ENCODE peak calls at places on chromosome 18, in six cellular contexts. M, H, K, S, Y and T are unnamed samples.

GRCh38 chr18:22170421-22171262 is 1.3 kb downstream of the GATA6 start:
- DNase-seq in M (peak; percentile 43), H (peak; percentile 49), K (no peak), S (no peak), Y (peak; percentile 63), T (peak; percentile 55)

GRCh38 chr18:9950289-9951016 is 36.6 kb downstream of the VAPA start:
- DNase-seq in M (no peak), H (no peak), K (no peak), S (no peak), Y (no peak), T (no peak)

GRCh38 chr18:42536442-42536841 is 579.0 kb downstream of the RIT2 start:
- DNase-seq in M (no peak), H (no peak), K (no peak), S (no peak), Y (no peak), T (no peak)

GRCh38 chr18:52992041-52992440 is 652.0 kb downstream of the DCC start:
- DNase-seq in M (no peak), H (no peak), K (no peak), S (no peak), Y (peak; percentile 6), T (no peak)

GRCh38 chr18:944440-944839 is 39.8 kb downstream of the ADCYAP1 start:
- DNase-seq in M (no peak), H (peak; percentile 65), K (no peak), S (no peak), Y (peak; percentile 73), T (no peak)

GRCh38 chr18:424071-424868 is 76.2 kb downstream of the COLEC12 start:
- DNase-seq in M (no peak), H (no peak), K (no peak), S (no peak), Y (no peak), T (no peak)

GRCh38 chr18:45384137-45384998 is 230.9 kb upstream of the SLC14A2 start:
- DNase-seq in M (peak; percentile 54), H (peak; percentile 29), K (no peak), S (peak; percentile 66), Y (peak; percentile 72), T (peak; percentile 49)

GRCh38 chr18:8770655-8771054 is 65.3 kb downstream of the MTCL1 start:
- DNase-seq in M (no peak), H (no peak), K (no peak), S (no peak), Y (peak; percentile 8), T (no peak)

GRCh38 chr18:12233378-12233777 is 20.8 kb upstream of the CIDEA start:
- DNase-seq in M (no peak), H (no peak), K (no peak), S (no peak), Y (no peak), T (peak; percentile 69)

GRCh38 chr18:29145993-29146539 is 969.1 kb upstream of the CDH2 start:
- DNase-seq in M (no peak), H (no peak), K (no peak), S (no peak), Y (no peak), T (no peak)

GRCh38 chr18:33812186-33812585 is 234.2 kb downstream of the ASXL3 start:
- DNase-seq in M (peak; percentile 66), H (no peak), K (no peak), S (no peak), Y (peak; percentile 62), T (no peak)

GRCh38 chr18:23826850-23827620 is 137.8 kb downstream of the LAMA3 start:
- DNase-seq in M (no peak), H (no peak), K (no peak), S (no peak), Y (peak; percentile 70), T (peak; percentile 47)

GRCh38 chr18:26008096-26008495 is 82.3 kb downstream of the SS18 start:
- DNase-seq in M (no peak), H (no peak), K (no peak), S (no peak), Y (no peak), T (no peak)

GRCh38 chr18:31562726-31563125 is 29.0 kb upstream of the TTR start:
- DNase-seq in M (no peak), H (no peak), K (no peak), S (no peak), Y (no peak), T (no peak)